ENCODE peak calls at places on chromosomes 6 and 20, in six cellular contexts. L is GM23338, D is endothelial cell of umbilical vein, G is transverse colon, F is Panc1, Y is SK-N-SH. N is an unnamed sample.

GRCh38 chr6:22399693-22400092 is 102.9 kb upstream of the PRL start:
- DNase-seq in L (no peak), D (peak), G (no peak), F (no peak), Y (no peak), N (peak)

GRCh38 chr6:149834513-149835481 is 29.4 kb downstream of the LRP11 start:
- DNase-seq in L (peak), D (peak), G (peak), F (peak), Y (peak), N (no peak)

GRCh38 chr6:84651583-84651982 is 112.8 kb downstream of the TBX18 start:
- DNase-seq in L (no peak), D (peak), G (no peak), F (no peak), Y (no peak), N (no peak)

GRCh38 chr6:110900028-110900598 is 25.5 kb downstream of the AMD1 start:
- DNase-seq in L (no peak), D (no peak), G (no peak), F (no peak), Y (no peak), N (no peak)

GRCh38 chr20:25278636-25279361 is 30.9 kb downstream of the PYGB start:
- DNase-seq in L (no peak), D (no peak), G (peak), F (no peak), Y (no peak), N (peak)

GRCh38 chr6:167951781-167952511 is 45.5 kb upstream of the KIF25 start:
- DNase-seq in L (no peak), D (no peak), G (no peak), F (no peak), Y (no peak), N (no peak)

GRCh38 chr6:157663261-157663660 is 159.8 kb upstream of the SNX9 start:
- DNase-seq in L (no peak), D (no peak), G (no peak), F (no peak), Y (no peak), N (no peak)

GRCh38 chr6:80531676-80532619 is 425.5 kb downstream of the BCKDHB start:
- DNase-seq in L (no peak), D (no peak), G (no peak), F (no peak), Y (no peak), N (no peak)

GRCh38 chr20:60262967-60263603 is 304.9 kb downstream of the CDH26 start:
- DNase-seq in L (peak), D (no peak), G (peak), F (peak), Y (peak), N (no peak)

GRCh38 chr6:116349216-116349615 is 21.5 kb upstream of the DSE start:
- DNase-seq in L (no peak), D (no peak), G (no peak), F (no peak), Y (no peak), N (no peak)

GRCh38 chr6:73710470-73710869 is 14.5 kb downstream of the CD109 start:
- DNase-seq in L (no peak), D (peak), G (no peak), F (no peak), Y (no peak), N (no peak)

GRCh38 chr20:59526242-59527225 is 77.8 kb upstream of the PHACTR3 start:
- DNase-seq in L (peak), D (no peak), G (no peak), F (no peak), Y (peak), N (no peak)

GRCh38 chr20:20364747-20365558 is 3.0 kb upstream of the INSM1 start:
- DNase-seq in L (peak), D (no peak), G (no peak), F (no peak), Y (no peak), N (no peak)

GRCh38 chr6:156182356-156182755 is 594.8 kb upstream of the ARID1B start:
- DNase-seq in L (no peak), D (peak), G (no peak), F (no peak), Y (no peak), N (no peak)

GRCh38 chr6:144873653-144874378 is 588.7 kb downstream of the UTRN start:
- DNase-seq in L (no peak), D (no peak), G (no peak), F (no peak), Y (no peak), N (no peak)

GRCh38 chr6:153852481-153852880 is 186.6 kb upstream of the OPRM1 start:
- DNase-seq in L (no peak), D (no peak), G (no peak), F (no peak), Y (no peak), N (no peak)

GRCh38 chr6:107977283-107977682 is 19.3 kb upstream of the SEC63 start:
- DNase-seq in L (peak), D (peak), G (no peak), F (no peak), Y (peak), N (no peak)

GRCh38 chr6:156980515-156980914 is 203.3 kb downstream of the ARID1B start:
- DNase-seq in L (no peak), D (no peak), G (no peak), F (no peak), Y (peak), N (no peak)

GRCh38 chr6:84568971-84569370 is 195.4 kb downstream of the TBX18 start:
- DNase-seq in L (peak), D (peak), G (no peak), F (no peak), Y (no peak), N (no peak)

GRCh38 chr6:129882510-129883023 is 21.5 kb upstream of the TMEM244 start:
- DNase-seq in L (no peak), D (no peak), G (peak), F (no peak), Y (no peak), N (no peak)

GRCh38 chr6:32271427-32271826 is 47.6 kb upstream of the NOTCH4 start:
- DNase-seq in L (no peak), D (no peak), G (no peak), F (no peak), Y (no peak), N (no peak)

GRCh38 chr6:117265425-117266266 is at the start of gene VGLL2:
- DNase-seq in L (peak), D (peak), G (peak), F (no peak), Y (peak), N (no peak)

GRCh38 chr6:135901776-135902524 is 50.4 kb downstream of the PDE7B start:
- DNase-seq in L (no peak), D (no peak), G (no peak), F (no peak), Y (no peak), N (no peak)

GRCh38 chr6:138239774-138240173 is 21.5 kb upstream of the PBOV1 start:
- DNase-seq in L (no peak), D (no peak), G (no peak), F (no peak), Y (no peak), N (no peak)

GRCh38 chr6:163188746-163189145 is 225.8 kb upstream of the QKI start:
- DNase-seq in L (no peak), D (no peak), G (no peak), F (no peak), Y (no peak), N (no peak)

GRCh38 chr6:34695729-34696188 is 808 bp downstream of the ILRUN start:
- DNase-seq in L (no peak), D (peak), G (no peak), F (no peak), Y (peak), N (no peak)

GRCh38 chr20:4713401-4713800 is 8.3 kb upstream of the PRND start:
- DNase-seq in L (no peak), D (no peak), G (no peak), F (no peak), Y (no peak), N (no peak)

GRCh38 chr6:72783035-72783434 is 161.2 kb downstream of the KCNQ5 start:
- DNase-seq in L (no peak), D (no peak), G (no peak), F (no peak), Y (no peak), N (no peak)

GRCh38 chr6:119284861-119285521 is 64.6 kb downstream of the MAN1A1 start:
- DNase-seq in L (peak), D (no peak), G (no peak), F (no peak), Y (no peak), N (no peak)

GRCh38 chr6:48641544-48641943 is 530.5 kb upstream of the PTCHD4 start:
- DNase-seq in L (no peak), D (no peak), G (no peak), F (no peak), Y (no peak), N (no peak)

GRCh38 chr20:4702562-4703280 is 19.0 kb upstream of the PRND start:
- DNase-seq in L (no peak), D (no peak), G (no peak), F (no peak), Y (no peak), N (no peak)

GRCh38 chr6:75934643-75935472 is 137.6 kb downstream of the IMPG1 start:
- DNase-seq in L (peak), D (peak), G (peak), F (peak), Y (peak), N (no peak)

GRCh38 chr20:45819466-45819865 is 7.0 kb downstream of the UBE2C start:
- DNase-seq in L (no peak), D (no peak), G (no peak), F (no peak), Y (no peak), N (no peak)

GRCh38 chr6:134720353-134721094 is 229.4 kb downstream of the ALDH8A1 start:
- DNase-seq in L (no peak), D (peak), G (no peak), F (no peak), Y (peak), N (no peak)

GRCh38 chr6:110566346-110567125 is 90.1 kb upstream of the SLC22A16 start:
- DNase-seq in L (no peak), D (no peak), G (peak), F (no peak), Y (no peak), N (no peak)

GRCh38 chr20:44780226-44780625 is 30.1 kb downstream of the RIMS4 start:
- DNase-seq in L (peak), D (peak), G (peak), F (no peak), Y (no peak), N (no peak)

GRCh38 chr20:23415958-23416583 is 5.2 kb downstream of the NAPB start:
- DNase-seq in L (no peak), D (no peak), G (no peak), F (no peak), Y (no peak), N (no peak)

DNA sequence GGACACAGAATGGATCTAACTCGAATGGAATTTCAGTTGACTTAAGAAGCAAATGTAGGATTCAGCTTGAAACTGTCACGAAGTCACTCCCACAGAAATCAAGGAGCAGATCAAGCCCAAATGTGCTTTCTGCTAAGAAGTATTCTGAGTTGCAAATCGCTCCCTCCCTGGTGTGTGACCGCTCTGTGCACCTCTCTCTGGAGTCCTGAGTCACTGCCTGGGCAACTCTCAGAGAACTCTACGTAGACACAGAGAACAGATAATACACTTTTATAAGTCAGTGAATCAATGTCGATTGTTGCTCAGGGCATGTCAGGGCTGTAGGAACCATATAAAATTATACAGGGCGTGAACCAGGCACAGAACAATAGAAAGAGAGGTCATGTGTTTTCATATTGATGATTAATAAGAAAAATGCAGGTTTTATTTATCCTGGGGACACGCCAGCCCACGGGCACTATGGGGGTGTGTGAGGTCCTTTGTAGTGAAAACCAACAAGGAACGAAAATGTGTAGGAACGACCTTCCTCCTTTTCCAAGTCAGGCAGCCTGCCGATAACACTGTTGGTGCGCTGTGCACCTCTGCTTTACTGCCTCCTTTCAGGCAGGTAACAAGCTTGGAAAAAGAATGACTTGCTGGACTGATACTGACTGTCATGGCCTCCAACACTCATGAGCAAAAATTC is 248.1 kb upstream of the FOXQ1 start:
- DNase-seq in L (no peak), D (no peak), G (no peak), F (no peak), Y (no peak), N (no peak)
- TF ChIP-seq POLR2AphosphoS5 in L (no peak), D (no peak), G (no peak), F (no peak), Y (no peak), N (no peak)

GRCh38 chr20:63236116-63236837 is 572 bp downstream of the BIRC7 start:
- DNase-seq in L (no peak), D (no peak), G (no peak), F (no peak), Y (no peak), N (no peak)

GRCh38 chr20:63233924-63234323 is 1.8 kb upstream of the BIRC7 start:
- DNase-seq in L (no peak), D (no peak), G (no peak), F (no peak), Y (no peak), N (no peak)

GRCh38 chr20:63235399-63235983 is at the start of gene BIRC7:
- DNase-seq in L (no peak), D (no peak), G (no peak), F (no peak), Y (no peak), N (no peak)

GRCh38 chr20:63233061-63233344 is 2.7 kb upstream of the BIRC7 start:
- DNase-seq in L (no peak), D (no peak), G (no peak), F (no peak), Y (no peak), N (no peak)

GRCh38 chr20:63234693-63235398 is 859 bp upstream of the BIRC7 start:
- DNase-seq in L (peak), D (no peak), G (peak), F (no peak), Y (no peak), N (no peak)
- TF ChIP-seq CTCF in L (peak), D (peak), G (peak), F (peak), Y (no peak), N (peak)

GRCh38 chr6:52261229-52261628 is 16.9 kb upstream of the IL17F start:
- DNase-seq in L (no peak), D (no peak), G (no peak), F (no peak), Y (no peak), N (no peak)

GRCh38 chr6:52262620-52263344 is 18.5 kb upstream of the IL17F start:
- DNase-seq in L (no peak), D (no peak), G (no peak), F (no peak), Y (no peak), N (no peak)

GRCh38 chr6:52263709-52264320 is 19.5 kb upstream of the IL17F start:
- DNase-seq in L (peak), D (peak), G (peak), F (peak), Y (peak), N (peak)

GRCh38 chr6:52255434-52255833 is 11.1 kb upstream of the IL17F start:
- DNase-seq in L (peak), D (no peak), G (no peak), F (no peak), Y (no peak), N (no peak)

GRCh38 chr6:52260634-52261033 is 16.3 kb upstream of the IL17F start:
- DNase-seq in L (no peak), D (no peak), G (no peak), F (no peak), Y (no peak), N (no peak)
- TF ChIP-seq POLR2AphosphoS5 in L (no peak), D (no peak), G (no peak), F (no peak), Y (no peak), N (no peak)

GRCh38 chr6:39188577-39188976 is 40.7 kb downstream of the KCNK5 start:
- DNase-seq in L (no peak), D (no peak), G (peak), F (no peak), Y (no peak), N (no peak)
- TF ChIP-seq CTCF in L (no peak), D (no peak), G (no peak), F (no peak), Y (no peak), N (no peak)

DNA sequence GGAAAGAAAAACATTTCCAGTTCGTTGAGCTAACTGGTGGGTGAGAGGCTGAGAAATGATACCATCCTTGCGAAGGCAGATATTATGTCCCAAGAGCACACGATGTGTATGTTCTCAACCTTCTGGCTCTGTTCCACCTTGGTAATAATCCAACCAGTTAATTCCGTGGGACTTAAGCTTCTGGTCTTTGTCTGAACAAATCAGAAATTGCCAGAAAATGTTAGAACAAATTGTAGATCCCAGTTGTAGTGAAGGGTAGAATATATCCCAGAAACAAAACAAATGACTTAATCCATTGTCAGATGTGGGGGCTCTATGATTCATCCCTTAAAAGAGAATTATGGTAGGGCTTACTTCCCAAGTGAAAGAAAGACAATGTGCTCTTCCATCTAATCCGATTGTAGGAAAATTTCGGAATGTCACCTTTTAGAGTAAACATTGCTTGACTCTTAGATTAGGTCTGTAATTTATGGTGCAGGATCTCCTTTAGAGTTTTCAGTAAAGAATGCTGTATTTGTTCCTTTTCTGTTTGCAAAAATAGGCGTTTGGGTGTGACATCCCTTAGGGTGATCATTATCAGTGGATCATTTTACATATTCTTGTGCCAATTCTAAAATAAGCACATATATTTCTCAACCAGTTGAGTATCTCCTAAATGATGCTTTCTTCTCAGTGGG is 234.5 kb upstream of the ZNF217 start:
- DNase-seq in L (no peak), D (peak), G (no peak), F (peak), Y (no peak), N (no peak)
- TF ChIP-seq POLR2AphosphoS5 in L (no peak), D (no peak), G (peak), F (no peak), Y (no peak), N (no peak)

N was measured in breast epithelium.